ENCODE peak calls at places on chromosomes 12 and 14, in seven cellular contexts. L is pancreas, C is GM12864, H is GM12865, P is astrocyte of the spinal cord, O is cardiac muscle cell, W is heart right ventricle. M is an unnamed sample.

GRCh38 chr12:97425802-97426484 is 36.7 kb upstream of the RMST start:
- DNase-seq in L (no peak), C (no peak), H (no peak), P (no peak), O (no peak), W (no peak), M (no peak)

GRCh38 chr12:5064913-5065490 is 21.3 kb downstream of the KCNA5 start:
- DNase-seq in L (no peak), C (no peak), H (no peak), P (no peak), O (no peak), W (no peak), M (no peak)

GRCh38 chr12:51591020-51591901 is at the start of gene SCN8A:
- DNase-seq in L (peak; percentile 66), C (no peak), H (peak; percentile 38), P (peak; percentile 22), O (peak; percentile 86), W (peak; percentile 18), M (peak; percentile 6)

GRCh38 chr12:108495054-108495453 is 20.0 kb upstream of the FICD start:
- DNase-seq in L (no peak), C (no peak), H (peak; percentile 68), P (peak; percentile 32), O (peak; percentile 15), W (no peak), M (peak; percentile 17)

GRCh38 chr14:69214376-69214775 is 23.1 kb downstream of the EXD2 start:
- DNase-seq in L (no peak), C (no peak), H (no peak), P (peak; percentile 33), O (no peak), W (no peak), M (no peak)

GRCh38 chr14:89365071-89365801 is 51.8 kb downstream of the FOXN3 start:
- DNase-seq in L (no peak), C (peak; percentile 80), H (peak; percentile 92), P (no peak), O (no peak), W (peak; percentile 51), M (no peak)

GRCh38 chr12:50740307-50740706 is 23.6 kb upstream of the ATF1 start:
- DNase-seq in L (no peak), C (no peak), H (no peak), P (no peak), O (no peak), W (no peak), M (no peak)

GRCh38 chr12:42163913-42164312 is 19.2 kb upstream of the GXYLT1 start:
- DNase-seq in L (no peak), C (no peak), H (no peak), P (no peak), O (no peak), W (no peak), M (no peak)

GRCh38 chr14:105841022-105842009 is 314.9 kb downstream of the TMEM121 start:
- DNase-seq in L (peak; percentile 60), C (no peak), H (no peak), P (no peak), O (no peak), W (peak; percentile 1), M (no peak)

GRCh38 chr14:99426796-99427346 is 53.8 kb downstream of the SETD3 start:
- DNase-seq in L (no peak), C (no peak), H (no peak), P (no peak), O (no peak), W (no peak), M (no peak)

GRCh38 chr14:101224356-101225115 is 321.0 kb upstream of the RTL1 start:
- DNase-seq in L (no peak), C (no peak), H (no peak), P (no peak), O (no peak), W (no peak), M (no peak)

GRCh38 chr12:122641976-122642375 is 61.2 kb downstream of the HCAR2 start:
- DNase-seq in L (no peak), C (no peak), H (no peak), P (peak; percentile 12), O (no peak), W (no peak), M (peak; percentile 27)

GRCh38 chr12:989751-990278 is 1.2 kb upstream of the ERC1 start:
- DNase-seq in L (no peak), C (no peak), H (no peak), P (peak; percentile 76), O (peak; percentile 55), W (peak; percentile 13), M (peak; percentile 74)

GRCh38 chr12:130806574-130806973 is 32.5 kb downstream of the STX2 start:
- DNase-seq in L (no peak), C (no peak), H (no peak), P (no peak), O (no peak), W (no peak), M (no peak)

GRCh38 chr12:32595251-32595650 is 83.8 kb upstream of the DNM1L start:
- DNase-seq in L (no peak), C (no peak), H (no peak), P (peak; percentile 77), O (no peak), W (no peak), M (peak; percentile 41)

GRCh38 chr12:42468853-42469252 is 120.7 kb downstream of the PRICKLE1 start:
- DNase-seq in L (no peak), C (no peak), H (no peak), P (peak; percentile 51), O (no peak), W (no peak), M (no peak)

GRCh38 chr12:114668151-114668891 is 15.7 kb downstream of the TBX3 start:
- DNase-seq in L (peak; percentile 90), C (no peak), H (peak; percentile 48), P (peak; percentile 86), O (peak; percentile 92), W (peak; percentile 78), M (peak; percentile 75)

GRCh38 chr12:124491310-124491709 is 76.1 kb downstream of the NCOR2 start:
- DNase-seq in L (no peak), C (no peak), H (no peak), P (no peak), O (no peak), W (no peak), M (no peak)

GRCh38 chr12:62677355-62677754 is 210.7 kb downstream of the MON2 start:
- DNase-seq in L (no peak), C (no peak), H (no peak), P (no peak), O (no peak), W (no peak), M (no peak)

GRCh38 chr12:18868673-18869072 is 130.8 kb downstream of the CAPZA3 start:
- DNase-seq in L (no peak), C (no peak), H (no peak), P (peak; percentile 43), O (no peak), W (no peak), M (peak; percentile 68)

GRCh38 chr12:56885316-56885715 is 48.9 kb downstream of the SDR9C7 start:
- DNase-seq in L (no peak), C (no peak), H (no peak), P (no peak), O (no peak), W (no peak), M (no peak)

GRCh38 chr12:112218150-112218549 is 92.8 kb downstream of the TRAFD1 start:
- DNase-seq in L (no peak), C (no peak), H (no peak), P (no peak), O (no peak), W (no peak), M (peak; percentile 20)

GRCh38 chr12:356276-356988 is 32.7 kb downstream of the KDM5A start:
- DNase-seq in L (no peak), C (no peak), H (no peak), P (peak; percentile 26), O (no peak), W (no peak), M (peak; percentile 2)

GRCh38 chr14:28765907-28766504 is 581 bp upstream of the FOXG1 start:
- DNase-seq in L (no peak), C (no peak), H (peak; percentile 58), P (peak; percentile 52), O (peak; percentile 37), W (no peak), M (no peak)

DNA sequence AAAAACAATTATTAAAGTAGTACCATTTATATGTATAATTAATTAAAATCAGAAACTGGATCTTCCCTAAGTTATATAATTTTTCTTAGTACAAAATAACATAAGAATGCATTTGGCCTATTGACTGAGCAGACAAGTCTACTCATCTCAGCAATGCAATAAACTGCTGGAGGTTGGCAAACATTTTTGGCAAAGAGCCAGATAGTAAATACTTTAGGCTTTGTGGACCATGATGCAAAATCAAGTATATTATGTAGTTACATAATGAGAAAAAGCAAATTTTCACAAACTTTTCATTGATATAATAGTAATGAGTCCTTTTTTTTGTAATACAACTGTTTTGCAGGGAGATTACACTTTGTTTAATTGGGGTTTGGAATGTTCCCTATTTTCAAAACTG is 30.9 kb downstream of the ERGIC2 start:
- DNase-seq in L (no peak), C (no peak), H (no peak), P (peak; percentile 39), O (peak; percentile 13), W (no peak), M (peak; percentile 67)
- TF ChIP-seq CTCF in L (no peak), C (no peak), H (no peak), P (no peak), O (no peak), W (no peak), M (no peak)

DNA sequence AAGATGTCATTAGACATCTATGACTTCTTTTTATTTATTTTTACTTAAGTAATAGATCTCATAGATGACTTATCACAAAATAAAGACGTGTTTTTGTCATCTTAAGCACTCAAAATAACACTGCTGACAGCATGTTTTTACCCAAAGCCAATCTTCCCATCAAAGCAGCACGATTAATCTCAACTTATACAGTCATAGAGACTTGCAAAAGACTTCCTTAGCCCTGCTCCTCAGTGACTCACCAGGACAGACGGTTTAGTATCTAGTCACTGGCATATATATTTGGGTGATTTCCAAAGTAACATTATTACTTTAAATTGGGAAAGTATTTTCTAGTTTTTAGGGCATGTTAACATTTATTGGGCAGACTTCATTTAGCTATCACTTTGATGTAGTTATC is 3.8 kb downstream of the TMEM52B start:
- DNase-seq in L (no peak), C (no peak), H (no peak), P (peak; percentile 34), O (no peak), W (no peak), M (peak; percentile 16)
- H3K4me3 ChIP-seq in L (no peak overlapping the region), C (no peak overlapping the region), H (no peak overlapping the region), P (no peak overlapping the region), O (no peak overlapping the region), W (no peak overlapping the region), M (no peak overlapping the region)

GRCh38 chr12:75606921-75607320 is 95.5 kb upstream of the KRR1 start:
- DNase-seq in L (no peak), C (no peak), H (no peak), P (no peak), O (no peak), W (no peak), M (no peak)

GRCh38 chr12:75613981-75614380 is 102.6 kb upstream of the KRR1 start:
- DNase-seq in L (no peak), C (no peak), H (no peak), P (no peak), O (no peak), W (no peak), M (peak; percentile 35)

GRCh38 chr12:75606146-75606545 is 94.7 kb upstream of the KRR1 start:
- DNase-seq in L (no peak), C (no peak), H (no peak), P (no peak), O (no peak), W (no peak), M (no peak)

GRCh38 chr12:75611041-75611440 is 99.6 kb upstream of the KRR1 start:
- DNase-seq in L (no peak), C (no peak), H (no peak), P (no peak), O (no peak), W (no peak), M (no peak)
- TF ChIP-seq CTCF in L (no peak), C (no peak), H (no peak), P (no peak), O (no peak), W (no peak), M (no peak)

GRCh38 chr12:47800582-47800981 is 19.1 kb downstream of the HDAC7 start:
- DNase-seq in L (no peak), C (no peak), H (no peak), P (no peak), O (no peak), W (no peak), M (no peak)
- H3K4me3 ChIP-seq in L (no peak overlapping the region), C (no peak overlapping the region), H (no peak overlapping the region), P (no peak overlapping the region), O (no peak overlapping the region), W (no peak overlapping the region), M (no peak overlapping the region)